ENCODE peak calls at places on chromosome 10, in five cellular contexts. N, K, S, V and L are unnamed samples. For H3K36me3, the result is how much of the 10 kb centered on the place peaks cover.

GRCh38 chr10:49512121-49512809 is 26.7 kb downstream of the ERCC6 start:
- DNase-seq in K (peak), S (peak), V (peak), N (peak), L (peak)

GRCh38 chr10:100297242-100297641 is 10.8 kb upstream of the BLOC1S2 start:
- DNase-seq in S (no peak), N (no peak), K (no peak), V (no peak), L (no peak)

GRCh38 chr10:24418532-24418931 is 209.6 kb downstream of the KIAA1217 start:
- DNase-seq in K (no peak), S (no peak), V (no peak), N (no peak), L (no peak)

GRCh38 chr10:46286991-46287693 is at the start of gene ANTXRL:
- DNase-seq in K (no peak), N (no peak), V (no peak), S (no peak), L (no peak)

GRCh38 chr10:67794909-67795460 is 43.0 kb downstream of the DNAJC12 start:
- DNase-seq in K (no peak), S (no peak), V (no peak), N (no peak), L (no peak)

GRCh38 chr10:72283131-72283530 is 9.4 kb downstream of the DDIT4 start:
- DNase-seq in K (no peak), N (no peak), S (no peak), V (no peak), L (no peak)

GRCh38 chr10:72087969-72088878 is at the start of gene SPOCK2:
- DNase-seq in K (no peak), V (no peak), N (no peak), S (no peak), L (peak)

GRCh38 chr10:65614956-65615565 is 1310.8 kb upstream of the LRRTM3 start:
- DNase-seq in S (no peak), N (no peak), K (no peak), V (no peak), L (peak)

GRCh38 chr10:49231421-49231820 is 43.2 kb upstream of the TMEM273 start:
- DNase-seq in K (no peak), V (no peak), S (no peak), N (no peak), L (no peak)

GRCh38 chr10:79166741-79167140 is 98.0 kb downstream of the ZMIZ1 start:
- DNase-seq in N (no peak), V (no peak), S (no peak), K (no peak), L (no peak)

GRCh38 chr10:84493951-84494848 is 165.8 kb downstream of the CCSER2 start:
- DNase-seq in V (peak), K (peak), N (peak), S (no peak), L (peak)

GRCh38 chr10:87054373-87055295 is 34.5 kb downstream of the FAM25A start:
- DNase-seq in N (no peak), S (no peak), V (peak), K (peak), L (peak)

DNA sequence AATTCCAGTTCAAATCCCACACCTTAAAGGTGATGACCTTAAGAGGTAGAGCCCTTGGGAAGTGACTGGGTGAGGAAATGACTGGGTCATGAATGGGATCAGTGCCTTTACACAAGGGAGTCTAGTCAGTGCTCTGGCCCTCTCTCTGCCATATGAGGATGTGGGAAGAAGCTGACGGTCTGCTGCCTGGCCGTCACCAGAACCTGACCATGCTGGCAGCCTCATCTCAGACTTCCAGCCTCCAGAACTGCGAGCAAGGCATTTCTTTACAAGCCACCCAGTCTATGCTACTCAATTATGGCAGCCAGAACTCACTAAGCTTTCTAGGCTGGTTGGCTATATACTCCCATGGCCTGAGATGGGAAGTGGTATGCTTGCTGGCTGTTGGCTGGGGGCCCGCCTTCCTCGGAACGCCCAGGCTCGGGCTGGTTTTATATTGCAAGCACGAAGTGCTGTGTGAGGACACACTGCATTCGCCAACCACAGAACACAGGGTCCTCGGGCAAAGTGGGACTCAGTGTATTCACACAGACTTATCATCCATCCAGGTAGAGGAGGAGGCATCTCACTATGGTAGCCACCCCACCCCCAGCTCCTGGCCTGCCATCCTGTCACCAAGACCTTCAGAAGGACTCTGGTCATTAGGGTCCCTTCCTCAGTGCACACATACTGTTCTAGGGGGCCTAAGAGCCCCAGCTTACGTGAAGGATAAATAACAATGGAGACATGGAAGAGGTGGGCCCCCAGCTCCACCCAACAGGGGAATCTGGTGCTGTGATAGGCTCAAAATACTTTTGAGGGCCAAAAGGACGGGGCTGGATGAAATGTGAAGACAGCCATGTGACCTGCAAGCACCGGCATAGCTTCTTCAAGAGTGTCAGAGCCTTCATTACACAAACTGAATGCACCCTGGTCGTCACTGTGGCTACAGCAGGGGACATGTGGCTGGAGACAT is 49.0 kb downstream of the ZRANB1 start:
- DNase-seq in N (no peak), V (no peak), S (no peak), K (no peak), L (no peak)
- H3K36me3 ChIP-seq in N (half or more), V (under half), S (under half), K (under half), L (under half)

GRCh38 chr10:51389415-51390342 is 309.7 kb downstream of the CSTF2T start:
- DNase-seq in N (peak), S (peak), K (peak), V (peak), L (peak)
- TF ChIP-seq CTCF in N (peak), S (peak), K (peak), V (peak), L (peak)

DNA sequence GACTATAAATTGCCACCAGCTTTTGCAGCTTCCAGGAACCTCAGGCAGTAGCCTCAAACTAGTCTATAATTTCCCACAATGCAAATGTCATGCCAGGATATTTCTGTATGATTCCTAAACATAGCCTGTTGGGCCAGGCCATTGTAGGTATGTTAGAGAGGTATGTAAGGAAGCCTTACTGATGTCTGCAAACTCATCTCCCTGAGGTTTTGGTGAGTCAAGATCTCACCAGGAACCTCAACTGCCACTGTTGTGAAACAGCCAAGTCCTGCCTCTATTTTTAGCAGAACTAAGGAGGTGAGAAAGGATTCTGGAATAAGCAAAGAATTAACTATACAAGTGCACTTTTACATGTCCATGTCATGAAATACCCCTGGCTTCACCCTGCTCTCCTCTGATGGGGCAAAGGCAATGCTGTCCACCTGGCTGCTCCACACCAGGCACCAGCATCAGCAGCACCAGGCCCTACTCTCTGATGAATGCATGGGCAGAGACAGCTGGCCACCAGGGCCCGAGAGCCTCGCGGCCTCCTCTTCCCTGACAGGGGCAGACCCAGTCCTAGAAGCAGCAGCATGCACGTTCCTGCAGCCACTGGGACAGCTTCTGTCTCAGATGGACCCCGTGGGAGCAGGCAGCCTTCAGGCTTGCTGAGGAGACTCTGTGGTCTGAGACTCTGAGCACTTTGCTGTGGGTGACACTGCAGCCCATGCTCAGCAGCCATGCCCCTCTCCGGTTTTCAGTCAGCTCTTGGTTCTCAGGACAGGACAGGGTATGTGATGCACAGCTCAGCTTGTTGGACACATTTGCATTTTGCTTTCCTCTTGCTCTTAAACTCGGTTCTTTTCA is 147.3 kb downstream of the ZMYND11 start:
- DNase-seq in V (peak), N (no peak), S (no peak), K (peak), L (peak)
- H3K36me3 ChIP-seq in V (under half), N (under half), S (under half), K (under half), L (under half)

GRCh38 chr10:81414038-81414437 is 461.0 kb upstream of the NRG3 start:
- DNase-seq in S (peak), V (no peak), K (no peak), N (no peak), L (no peak)
- TF ChIP-seq CTCF in S (no peak), V (no peak), K (no peak), N (no peak), L (no peak)